ENCODE peak calls at places on chromosomes 16 and 17, in seven cellular contexts. W is HCT116, V is A549, O is transverse colon, P is adrenal gland, B is esophagus squamous epithelium, G is ovary. A is an unnamed sample.
A peak's percentile ranks its signal among the peaks of the same experiment; 100 is the strongest.

GRCh38 chr17:61460796-61461585 is 8.8 kb downstream of the TBX4 start:
- DNase-seq in W (no peak), V (no peak), O (no peak), P (no peak), B (no peak), G (no peak), A (no peak)

GRCh38 chr16:78560997-78561396 is 461.5 kb downstream of the WWOX start:
- DNase-seq in W (no peak), V (no peak), O (no peak), P (no peak), B (no peak), G (no peak), A (no peak)

GRCh38 chr17:71511266-71511995 is 609.4 kb upstream of the SOX9 start:
- DNase-seq in W (no peak), V (no peak), O (no peak), P (no peak), B (no peak), G (no peak), A (no peak)

GRCh38 chr16:81650982-81651562 is 128.0 kb upstream of the PLCG2 start:
- DNase-seq in W (no peak), V (no peak), O (peak; percentile 70), P (peak; percentile 45), B (no peak), G (peak; percentile 92), A (peak; percentile 79)

GRCh38 chr17:20948984-20949777 is 93.6 kb downstream of the USP22 start:
- DNase-seq in W (no peak), V (no peak), O (no peak), P (no peak), B (no peak), G (no peak), A (no peak)

GRCh38 chr16:55955845-55956244 is 80.7 kb upstream of the CES5A start:
- DNase-seq in W (no peak), V (no peak), O (no peak), P (peak; percentile 51), B (no peak), G (no peak), A (no peak)

GRCh38 chr17:78166416-78166815 is 2.0 kb upstream of the SYNGR2 start:
- DNase-seq in W (no peak), V (no peak), O (no peak), P (no peak), B (no peak), G (no peak), A (no peak)

GRCh38 chr16:19513377-19514053 is 8.4 kb downstream of the GDE1 start:
- DNase-seq in W (no peak), V (no peak), O (no peak), P (no peak), B (no peak), G (no peak), A (no peak)

GRCh38 chr17:17084317-17084835 is 42.1 kb downstream of the MPRIP start:
- DNase-seq in W (no peak), V (no peak), O (no peak), P (no peak), B (no peak), G (no peak), A (peak; percentile 8)

GRCh38 chr16:1530883-1531637 is 2.4 kb upstream of the TMEM204 start:
- DNase-seq in W (no peak), V (no peak), O (peak; percentile 32), P (peak; percentile 35), B (no peak), G (no peak), A (peak; percentile 76)

GRCh38 chr16:88630941-88631340 is 7.4 kb upstream of the IL17C start:
- DNase-seq in W (no peak), V (no peak), O (no peak), P (peak; percentile 65), B (no peak), G (no peak), A (no peak)

GRCh38 chr17:69445132-69445531 is 30.6 kb downstream of the MAP2K6 start:
- DNase-seq in W (no peak), V (no peak), O (no peak), P (no peak), B (no peak), G (no peak), A (no peak)

GRCh38 chr16:2467301-2468141 is 3.6 kb upstream of the NTN3 start:
- DNase-seq in W (peak; percentile 41), V (peak; percentile 87), O (peak; percentile 66), P (peak; percentile 82), B (no peak), G (peak; percentile 68), A (peak; percentile 80)

GRCh38 chr16:88264641-88265285 is 118.0 kb upstream of the ZNF469 start:
- DNase-seq in W (peak; percentile 85), V (peak; percentile 56), O (peak; percentile 86), P (peak; percentile 97), B (peak; percentile 35), G (peak; percentile 97), A (peak; percentile 98)

GRCh38 chr16:79687249-79687768 is 86.8 kb upstream of the MAF start:
- DNase-seq in W (no peak), V (no peak), O (no peak), P (no peak), B (no peak), G (no peak), A (no peak)

GRCh38 chr17:57890857-57891232 is 41.0 kb upstream of the MRPS23 start:
- DNase-seq in W (no peak), V (no peak), O (no peak), P (no peak), B (no peak), G (no peak), A (no peak)

GRCh38 chr17:41666336-41666680 is 22.4 kb upstream of the EIF1 start:
- DNase-seq in W (no peak), V (peak; percentile 52), O (peak; percentile 64), P (peak; percentile 53), B (no peak), G (peak; percentile 52), A (peak; percentile 36)

GRCh38 chr16:75000481-75001081 is 1.8 kb downstream of the ZNRF1 start:
- DNase-seq in W (no peak), V (no peak), O (no peak), P (no peak), B (no peak), G (no peak), A (no peak)
- TF ChIP-seq POLR2A in W (no peak), V (no peak), O (no peak), P (no peak), B (no peak), G (no peak), A (no peak)

GRCh38 chr17:13931111-13931526 is 138.2 kb upstream of the COX10 start:
- DNase-seq in W (no peak), V (no peak), O (peak; percentile 12), P (peak; percentile 44), B (peak; percentile 12), G (no peak), A (peak; percentile 51)

GRCh38 chr17:13921841-13922776 is 147.2 kb upstream of the COX10 start:
- DNase-seq in W (no peak), V (no peak), O (no peak), P (no peak), B (no peak), G (no peak), A (no peak)

GRCh38 chr17:13920413-13920812 is 148.9 kb upstream of the COX10 start:
- DNase-seq in W (no peak), V (no peak), O (no peak), P (no peak), B (no peak), G (no peak), A (no peak)

GRCh38 chr17:13922885-13923284 is 146.4 kb upstream of the COX10 start:
- DNase-seq in W (no peak), V (no peak), O (no peak), P (no peak), B (no peak), G (no peak), A (no peak)

DNA sequence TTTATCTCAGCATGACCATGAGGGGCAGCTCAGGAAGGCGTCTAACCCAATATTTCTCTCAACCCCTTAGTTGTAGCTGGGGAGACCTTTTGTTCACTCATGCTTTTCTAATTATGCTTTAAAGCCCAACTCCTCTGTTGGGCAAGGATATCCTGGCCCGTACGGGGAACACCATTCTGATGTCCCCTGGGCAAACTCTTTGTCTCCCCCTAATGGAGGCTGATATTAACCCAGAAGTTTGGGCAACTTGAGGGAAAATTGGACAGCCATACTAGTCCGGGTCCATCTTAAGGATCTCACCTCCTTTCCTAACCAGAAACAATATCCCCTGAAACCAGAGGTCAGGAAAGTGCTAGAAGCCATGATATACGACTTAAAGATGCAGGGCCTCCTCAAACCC is 143.7 kb upstream of the COX10 start:
- DNase-seq in W (no peak), V (no peak), O (no peak), P (no peak), B (no peak), G (no peak), A (no peak)
- TF ChIP-seq CTCF in W (peak; percentile 46), V (no peak), O (no peak), P (no peak), B (no peak), G (no peak), A (no peak)

GRCh38 chr17:7217113-7217987 is 2.3 kb downstream of the DLG4 start:
- DNase-seq in W (no peak), V (peak; percentile 74), O (peak; percentile 63), P (peak; percentile 81), B (no peak), G (no peak), A (peak; percentile 84)
- H3K4me1 ChIP-seq in W (peaks cover 14% of the 10 kb centered on the region), V (peaks cover 56% of the 10 kb centered on the region), O (peaks cover 34% of the 10 kb centered on the region), P (peaks cover 45% of the 10 kb centered on the region), B (peaks cover 61% of the 10 kb centered on the region), G (peaks cover 19% of the 10 kb centered on the region), A (peaks cover 24% of the 10 kb centered on the region)

DNA sequence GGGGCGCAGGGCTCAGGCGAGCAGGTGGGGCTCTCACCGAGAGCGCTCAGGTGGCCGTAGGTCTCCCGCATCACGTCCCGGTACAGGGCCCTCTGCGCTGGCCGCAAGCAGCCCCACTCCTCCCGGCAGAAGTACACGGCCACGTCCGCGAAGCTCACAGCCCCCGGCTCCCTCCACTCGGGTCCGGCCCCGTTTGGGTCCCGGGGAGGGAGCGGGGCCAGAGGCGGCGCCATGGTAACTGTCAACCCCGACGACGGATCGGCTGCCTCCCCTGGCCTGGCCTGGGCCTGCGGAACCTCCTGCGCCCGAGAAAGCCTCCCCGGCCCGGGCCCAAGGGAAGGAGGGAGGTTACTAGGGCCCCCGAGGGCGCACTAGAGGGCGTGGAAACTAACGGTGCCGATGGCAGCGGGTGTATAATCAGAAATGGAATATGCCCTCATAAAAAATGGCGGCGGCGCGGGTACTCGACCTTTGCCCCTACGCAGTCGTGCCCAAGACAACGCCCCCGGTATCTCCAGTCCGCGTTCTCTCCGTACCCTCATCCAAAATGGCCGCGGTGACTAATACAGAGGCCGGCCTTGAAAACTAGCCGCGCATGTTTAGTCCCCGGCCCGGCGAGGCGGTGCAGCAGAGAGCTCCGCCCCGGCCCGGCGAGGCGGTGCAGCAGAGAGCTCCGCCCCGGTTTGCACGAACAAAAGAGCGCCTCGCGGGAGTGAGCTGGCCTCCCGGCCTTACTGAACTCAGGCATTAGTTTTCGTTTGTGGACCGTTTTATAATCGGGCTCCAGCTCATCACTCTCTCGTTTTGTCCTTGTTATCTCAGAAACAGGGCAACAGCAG is at the start of gene ZNF764:
- DNase-seq in W (peak; percentile 97), V (peak; percentile 96), O (peak; percentile 99), P (peak; percentile 99), B (peak; percentile 93), G (peak; percentile 98), A (peak; percentile 99)
- TF ChIP-seq POLR2A in W (peak; percentile 88), V (peak; percentile 55), O (peak; percentile 67), P (peak; percentile 70), B (no peak), G (peak; percentile 32), A (peak; percentile 36)